ENCODE peak calls at places on chromosomes 11 and 22, in four cellular contexts. D is lower lobe of right lung, U is SK-N-SH, Q is GM23338. A is an unnamed sample.

GRCh38 chr22:17954200-17954859 is 70.0 kb downstream of the MICAL3 start:
- DNase-seq in D (no peak), U (no peak), Q (no peak), A (no peak)

GRCh38 chr11:47235163-47235562 is 13.5 kb downstream of the ACP2 start:
- DNase-seq in D (no peak), U (peak; percentile 5), Q (no peak), A (no peak)

GRCh38 chr11:70913715-70914231 is 338.6 kb downstream of the SHANK2 start:
- DNase-seq in D (peak; percentile 57), U (no peak), Q (peak; percentile 74), A (peak; percentile 52)

GRCh38 chr11:118437736-118438125 is 1.4 kb downstream of the KMT2A start:
- DNase-seq in D (no peak), U (peak; percentile 37), Q (peak; percentile 67), A (no peak)

GRCh38 chr11:86369668-86370067 is 5.0 kb upstream of the CCDC81 start:
- DNase-seq in D (no peak), U (no peak), Q (no peak), A (no peak)

GRCh38 chr22:49749227-49749626 is 78.4 kb downstream of the BRD1 start:
- DNase-seq in D (no peak), U (peak; percentile 24), Q (no peak), A (no peak)

GRCh38 chr11:117387992-117388765 is 60.5 kb downstream of the CEP164 start:
- DNase-seq in D (no peak), U (no peak), Q (no peak), A (no peak)

GRCh38 chr11:27642954-27643353 is 57.3 kb downstream of the BDNF start:
- DNase-seq in D (no peak), U (no peak), Q (no peak), A (no peak)

GRCh38 chr22:42560781-42561180 is 7.0 kb downstream of the SERHL2 start:
- DNase-seq in D (no peak), U (peak; percentile 59), Q (peak; percentile 85), A (peak; percentile 84)

GRCh38 chr11:60984149-60984548 is 12.7 kb downstream of the CD6 start:
- DNase-seq in D (no peak), U (no peak), Q (no peak), A (no peak)

A was measured in iPS-NIHi11.